ENCODE peak calls at places on chromosomes 5 and 9, in eight cellular contexts. One of them, this sample, is unnamed.

GRCh38 chr9:113650207-113651131 is 186.9 kb downstream of the RGS3 start:
- DNase-seq in fibroblast of the aortic adventitia: no peak
- DNase-seq in endodermal cell: peak
- DNase-seq in astrocyte of the spinal cord: peak
- DNase-seq in mucosa of descending colon: no peak
- DNase-seq in upper lobe of right lung: peak
- DNase-seq in fibroblast of pulmonary artery: peak
- DNase-seq in Peyer's patch: no peak
- DNase-seq in this sample: peak

GRCh38 chr5:178940569-178941360 is at the start of gene ZNF454:
- DNase-seq in fibroblast of the aortic adventitia: peak
- DNase-seq in endodermal cell: no peak
- DNase-seq in astrocyte of the spinal cord: peak
- DNase-seq in mucosa of descending colon: peak
- DNase-seq in upper lobe of right lung: peak
- DNase-seq in fibroblast of pulmonary artery: peak
- DNase-seq in Peyer's patch: no peak
- DNase-seq in this sample: peak

GRCh38 chr5:176692326-176692725 is 45.0 kb downstream of the TSPAN17 start:
- DNase-seq in fibroblast of the aortic adventitia: no peak
- DNase-seq in endodermal cell: no peak
- DNase-seq in astrocyte of the spinal cord: no peak
- DNase-seq in mucosa of descending colon: no peak
- DNase-seq in upper lobe of right lung: no peak
- DNase-seq in fibroblast of pulmonary artery: no peak
- DNase-seq in Peyer's patch: no peak
- DNase-seq in this sample: no peak

GRCh38 chr9:546797-547223 is 294.7 kb upstream of the DMRT1 start:
- DNase-seq in fibroblast of the aortic adventitia: peak
- DNase-seq in endodermal cell: peak
- DNase-seq in astrocyte of the spinal cord: no peak
- DNase-seq in mucosa of descending colon: peak
- DNase-seq in upper lobe of right lung: no peak
- DNase-seq in fibroblast of pulmonary artery: peak
- DNase-seq in Peyer's patch: no peak
- DNase-seq in this sample: peak

GRCh38 chr9:120668399-120668798 is 45.9 kb downstream of the MEGF9 start:
- DNase-seq in fibroblast of the aortic adventitia: peak
- DNase-seq in endodermal cell: no peak
- DNase-seq in astrocyte of the spinal cord: no peak
- DNase-seq in mucosa of descending colon: no peak
- DNase-seq in upper lobe of right lung: no peak
- DNase-seq in fibroblast of pulmonary artery: no peak
- DNase-seq in Peyer's patch: no peak
- DNase-seq in this sample: no peak

GRCh38 chr5:172003750-172004149 is 2.7 kb downstream of the FBXW11 start:
- DNase-seq in fibroblast of the aortic adventitia: peak
- DNase-seq in endodermal cell: no peak
- DNase-seq in astrocyte of the spinal cord: no peak
- DNase-seq in mucosa of descending colon: no peak
- DNase-seq in upper lobe of right lung: no peak
- DNase-seq in fibroblast of pulmonary artery: peak
- DNase-seq in Peyer's patch: no peak
- DNase-seq in this sample: peak

GRCh38 chr5:147303976-147304375 is 69.2 kb downstream of the STK32A start:
- DNase-seq in fibroblast of the aortic adventitia: peak
- DNase-seq in endodermal cell: no peak
- DNase-seq in astrocyte of the spinal cord: peak
- DNase-seq in mucosa of descending colon: no peak
- DNase-seq in upper lobe of right lung: no peak
- DNase-seq in fibroblast of pulmonary artery: peak
- DNase-seq in Peyer's patch: no peak
- DNase-seq in this sample: peak

GRCh38 chr9:85248514-85249312 is 493.0 kb downstream of the AGTPBP1 start:
- DNase-seq in fibroblast of the aortic adventitia: peak
- DNase-seq in endodermal cell: peak
- DNase-seq in astrocyte of the spinal cord: peak
- DNase-seq in mucosa of descending colon: no peak
- DNase-seq in upper lobe of right lung: no peak
- DNase-seq in fibroblast of pulmonary artery: peak
- DNase-seq in Peyer's patch: no peak
- DNase-seq in this sample: peak

GRCh38 chr5:164185000-164185399 is 679.6 kb downstream of the MAT2B start:
- DNase-seq in fibroblast of the aortic adventitia: no peak
- DNase-seq in endodermal cell: no peak
- DNase-seq in astrocyte of the spinal cord: no peak
- DNase-seq in mucosa of descending colon: no peak
- DNase-seq in upper lobe of right lung: no peak
- DNase-seq in fibroblast of pulmonary artery: no peak
- DNase-seq in Peyer's patch: no peak
- DNase-seq in this sample: no peak

GRCh38 chr9:99873943-99874584 is 32.4 kb upstream of the STX17 start:
- DNase-seq in fibroblast of the aortic adventitia: no peak
- DNase-seq in endodermal cell: no peak
- DNase-seq in astrocyte of the spinal cord: peak
- DNase-seq in mucosa of descending colon: no peak
- DNase-seq in upper lobe of right lung: no peak
- DNase-seq in fibroblast of pulmonary artery: no peak
- DNase-seq in Peyer's patch: no peak
- DNase-seq in this sample: peak

GRCh38 chr5:65927497-65928340 is 1.3 kb downstream of the ERBIN start:
- DNase-seq in fibroblast of the aortic adventitia: peak
- DNase-seq in endodermal cell: no peak
- DNase-seq in astrocyte of the spinal cord: peak
- DNase-seq in mucosa of descending colon: peak
- DNase-seq in upper lobe of right lung: no peak
- DNase-seq in fibroblast of pulmonary artery: peak
- DNase-seq in Peyer's patch: peak
- DNase-seq in this sample: peak

GRCh38 chr5:163623524-163623923 is 118.1 kb downstream of the MAT2B start:
- DNase-seq in fibroblast of the aortic adventitia: no peak
- DNase-seq in endodermal cell: no peak
- DNase-seq in astrocyte of the spinal cord: no peak
- DNase-seq in mucosa of descending colon: no peak
- DNase-seq in upper lobe of right lung: no peak
- DNase-seq in fibroblast of pulmonary artery: no peak
- DNase-seq in Peyer's patch: no peak
- DNase-seq in this sample: no peak

GRCh38 chr5:33843579-33843978 is 48.2 kb downstream of the ADAMTS12 start:
- DNase-seq in fibroblast of the aortic adventitia: peak
- DNase-seq in endodermal cell: no peak
- DNase-seq in astrocyte of the spinal cord: peak
- DNase-seq in mucosa of descending colon: no peak
- DNase-seq in upper lobe of right lung: no peak
- DNase-seq in fibroblast of pulmonary artery: peak
- DNase-seq in Peyer's patch: no peak
- DNase-seq in this sample: peak

GRCh38 chr5:116395178-116395577 is 179.4 kb downstream of the SEMA6A start:
- DNase-seq in fibroblast of the aortic adventitia: no peak
- DNase-seq in endodermal cell: peak
- DNase-seq in astrocyte of the spinal cord: no peak
- DNase-seq in mucosa of descending colon: no peak
- DNase-seq in upper lobe of right lung: no peak
- DNase-seq in fibroblast of pulmonary artery: no peak
- DNase-seq in Peyer's patch: no peak
- DNase-seq in this sample: no peak

GRCh38 chr5:13976867-13977479 is 32.5 kb upstream of the DNAH5 start:
- DNase-seq in fibroblast of the aortic adventitia: peak
- DNase-seq in endodermal cell: peak
- DNase-seq in astrocyte of the spinal cord: peak
- DNase-seq in mucosa of descending colon: no peak
- DNase-seq in upper lobe of right lung: no peak
- DNase-seq in fibroblast of pulmonary artery: peak
- DNase-seq in Peyer's patch: no peak
- DNase-seq in this sample: peak

GRCh38 chr5:72252574-72253155 is 67.4 kb downstream of the MRPS27 start:
- DNase-seq in fibroblast of the aortic adventitia: peak
- DNase-seq in endodermal cell: no peak
- DNase-seq in astrocyte of the spinal cord: no peak
- DNase-seq in mucosa of descending colon: no peak
- DNase-seq in upper lobe of right lung: no peak
- DNase-seq in fibroblast of pulmonary artery: peak
- DNase-seq in Peyer's patch: no peak
- DNase-seq in this sample: peak

GRCh38 chr5:151684690-151685361 is 1.9 kb downstream of the SPARC start:
- DNase-seq in fibroblast of the aortic adventitia: peak
- DNase-seq in endodermal cell: peak
- DNase-seq in astrocyte of the spinal cord: peak
- DNase-seq in mucosa of descending colon: peak
- DNase-seq in upper lobe of right lung: no peak
- DNase-seq in fibroblast of pulmonary artery: peak
- DNase-seq in Peyer's patch: no peak
- DNase-seq in this sample: peak

GRCh38 chr5:133889271-133889905 is 79.0 kb downstream of the C5orf15 start:
- DNase-seq in fibroblast of the aortic adventitia: no peak
- DNase-seq in endodermal cell: no peak
- DNase-seq in astrocyte of the spinal cord: no peak
- DNase-seq in mucosa of descending colon: no peak
- DNase-seq in upper lobe of right lung: peak
- DNase-seq in fibroblast of pulmonary artery: no peak
- DNase-seq in Peyer's patch: no peak
- DNase-seq in this sample: no peak

GRCh38 chr9:14769235-14769580 is 46.7 kb upstream of the CER1 start:
- DNase-seq in fibroblast of the aortic adventitia: peak
- DNase-seq in endodermal cell: peak
- DNase-seq in astrocyte of the spinal cord: peak
- DNase-seq in mucosa of descending colon: no peak
- DNase-seq in upper lobe of right lung: no peak
- DNase-seq in fibroblast of pulmonary artery: peak
- DNase-seq in Peyer's patch: no peak
- DNase-seq in this sample: peak
- TF ChIP-seq CTCF in fibroblast of the aortic adventitia: peak
- TF ChIP-seq CTCF in endodermal cell: peak
- TF ChIP-seq CTCF in astrocyte of the spinal cord: peak
- TF ChIP-seq CTCF in mucosa of descending colon: no peak
- TF ChIP-seq CTCF in upper lobe of right lung: no peak
- TF ChIP-seq CTCF in fibroblast of pulmonary artery: peak
- TF ChIP-seq CTCF in Peyer's patch: no peak
- TF ChIP-seq CTCF in this sample: peak

GRCh38 chr9:80157128-80157527 is 585.4 kb downstream of the TLE4 start:
- DNase-seq in fibroblast of the aortic adventitia: no peak
- DNase-seq in endodermal cell: peak
- DNase-seq in astrocyte of the spinal cord: no peak
- DNase-seq in mucosa of descending colon: no peak
- DNase-seq in upper lobe of right lung: no peak
- DNase-seq in fibroblast of pulmonary artery: no peak
- DNase-seq in Peyer's patch: no peak
- DNase-seq in this sample: no peak

GRCh38 chr9:80156262-80156661 is 584.5 kb downstream of the TLE4 start:
- DNase-seq in fibroblast of the aortic adventitia: no peak
- DNase-seq in endodermal cell: no peak
- DNase-seq in astrocyte of the spinal cord: no peak
- DNase-seq in mucosa of descending colon: no peak
- DNase-seq in upper lobe of right lung: no peak
- DNase-seq in fibroblast of pulmonary artery: no peak
- DNase-seq in Peyer's patch: no peak
- DNase-seq in this sample: no peak

GRCh38 chr9:80156725-80157124 is 585.0 kb downstream of the TLE4 start:
- DNase-seq in fibroblast of the aortic adventitia: no peak
- DNase-seq in endodermal cell: no peak
- DNase-seq in astrocyte of the spinal cord: peak
- DNase-seq in mucosa of descending colon: no peak
- DNase-seq in upper lobe of right lung: no peak
- DNase-seq in fibroblast of pulmonary artery: no peak
- DNase-seq in Peyer's patch: no peak
- DNase-seq in this sample: no peak

GRCh38 chr9:80157561-80157983 is 585.8 kb downstream of the TLE4 start:
- DNase-seq in fibroblast of the aortic adventitia: peak
- DNase-seq in endodermal cell: no peak
- DNase-seq in astrocyte of the spinal cord: peak
- DNase-seq in mucosa of descending colon: no peak
- DNase-seq in upper lobe of right lung: no peak
- DNase-seq in fibroblast of pulmonary artery: peak
- DNase-seq in Peyer's patch: no peak
- DNase-seq in this sample: peak

DNA sequence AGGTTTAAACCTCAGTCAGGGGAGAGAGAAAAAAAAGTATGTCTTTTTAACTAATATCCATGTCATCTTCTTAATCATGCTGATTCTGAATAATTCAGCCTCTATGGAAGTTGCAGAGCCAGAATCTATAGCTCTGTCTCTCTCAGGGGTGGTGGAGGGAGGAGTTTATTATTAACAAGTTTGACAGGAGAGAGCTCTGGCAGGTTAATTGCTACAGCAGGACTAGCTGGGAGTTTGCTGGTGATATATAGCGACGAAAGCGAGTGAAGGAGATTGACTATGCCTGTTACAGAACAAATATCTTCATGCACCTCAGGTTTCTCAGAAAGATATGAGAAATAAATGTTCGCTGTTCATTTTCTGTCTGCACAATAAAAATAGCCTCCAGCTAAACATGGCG is 586.4 kb downstream of the TLE4 start:
- DNase-seq in fibroblast of the aortic adventitia: no peak
- DNase-seq in endodermal cell: no peak
- DNase-seq in astrocyte of the spinal cord: no peak
- DNase-seq in mucosa of descending colon: no peak
- DNase-seq in upper lobe of right lung: no peak
- DNase-seq in fibroblast of pulmonary artery: no peak
- DNase-seq in Peyer's patch: no peak
- DNase-seq in this sample: no peak
- H3K4me3 ChIP-seq in fibroblast of the aortic adventitia: no peak
- H3K4me3 ChIP-seq in endodermal cell: no peak
- H3K4me3 ChIP-seq in astrocyte of the spinal cord: no peak
- H3K4me3 ChIP-seq in mucosa of descending colon: no peak
- H3K4me3 ChIP-seq in upper lobe of right lung: no peak
- H3K4me3 ChIP-seq in fibroblast of pulmonary artery: no peak
- H3K4me3 ChIP-seq in Peyer's patch: no peak
- H3K4me3 ChIP-seq in this sample: no peak

DNA sequence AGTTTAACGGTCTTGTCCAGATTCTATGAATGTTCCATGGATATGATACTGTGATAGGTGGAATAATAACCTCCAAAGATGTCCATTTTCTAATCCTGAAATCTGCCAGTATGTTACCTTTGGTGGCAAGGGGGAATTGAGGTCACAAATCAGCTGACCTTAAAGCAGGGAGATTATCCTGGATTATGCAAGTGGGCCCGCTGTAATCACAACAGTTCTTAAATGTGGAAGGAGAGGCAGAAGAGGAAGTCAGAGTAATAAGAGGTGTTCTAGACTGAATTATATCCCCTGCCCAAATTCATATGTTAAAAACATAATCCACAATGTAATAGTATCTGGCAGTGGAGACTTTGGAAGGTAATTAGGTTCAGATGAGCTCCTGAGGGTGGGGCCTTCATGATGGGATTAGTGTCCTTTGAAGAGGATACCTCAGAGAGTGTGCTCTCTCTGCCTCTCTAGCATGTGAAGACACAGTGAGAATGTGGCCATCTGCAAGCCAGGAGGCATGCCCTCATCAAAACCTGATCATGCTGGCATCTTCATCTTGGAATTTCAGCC is 47.6 kb upstream of the ZFAND5 start:
- DNase-seq in fibroblast of the aortic adventitia: no peak
- DNase-seq in endodermal cell: no peak
- DNase-seq in astrocyte of the spinal cord: no peak
- DNase-seq in mucosa of descending colon: no peak
- DNase-seq in upper lobe of right lung: no peak
- DNase-seq in fibroblast of pulmonary artery: no peak
- DNase-seq in Peyer's patch: no peak
- DNase-seq in this sample: no peak
- TF ChIP-seq CTCF in fibroblast of the aortic adventitia: no peak
- TF ChIP-seq CTCF in endodermal cell: no peak
- TF ChIP-seq CTCF in astrocyte of the spinal cord: no peak
- TF ChIP-seq CTCF in mucosa of descending colon: no peak
- TF ChIP-seq CTCF in upper lobe of right lung: no peak
- TF ChIP-seq CTCF in fibroblast of pulmonary artery: no peak
- TF ChIP-seq CTCF in Peyer's patch: no peak
- TF ChIP-seq CTCF in this sample: no peak

GRCh38 chr9:136302527-136302926 is 1.4 kb downstream of the CCDC187 start:
- DNase-seq in fibroblast of the aortic adventitia: no peak
- DNase-seq in endodermal cell: no peak
- DNase-seq in astrocyte of the spinal cord: no peak
- DNase-seq in mucosa of descending colon: no peak
- DNase-seq in upper lobe of right lung: no peak
- DNase-seq in fibroblast of pulmonary artery: no peak
- DNase-seq in Peyer's patch: no peak
- DNase-seq in this sample: no peak
- H3K4me3 ChIP-seq in fibroblast of the aortic adventitia: no peak
- H3K4me3 ChIP-seq in endodermal cell: no peak
- H3K4me3 ChIP-seq in astrocyte of the spinal cord: no peak
- H3K4me3 ChIP-seq in mucosa of descending colon: no peak
- H3K4me3 ChIP-seq in upper lobe of right lung: no peak
- H3K4me3 ChIP-seq in fibroblast of pulmonary artery: no peak
- H3K4me3 ChIP-seq in Peyer's patch: no peak
- H3K4me3 ChIP-seq in this sample: no peak

This sample was measured in choroid plexus epithelial cell.